ENCODE peak calls at places on chromosomes 6 and 20, in five cellular contexts. One of them, this sample, is unnamed.

GRCh38 chr6:159441704-159441981 is 251.4 kb downstream of the SOD2 start:
- DNase-seq in fibroblast of lung: no peak
- DNase-seq in AG08396: no peak
- DNase-seq in HS-5: no peak
- DNase-seq in stimulated activated CD4-positive, alpha-beta T cell treated with anti-CD3 and anti-CD28 coated beads, Interleukin-2, amount 100 ng/mL, for 48 hours: no peak
- DNase-seq in this sample: no peak

GRCh38 chr6:129638055-129639019 is 71.6 kb downstream of the ARHGAP18 start:
- DNase-seq in fibroblast of lung: peak; percentile 87
- DNase-seq in AG08396: peak; percentile 43
- DNase-seq in HS-5: no peak
- DNase-seq in stimulated activated CD4-positive, alpha-beta T cell treated with anti-CD3 and anti-CD28 coated beads, Interleukin-2, amount 100 ng/mL, for 48 hours: no peak
- DNase-seq in this sample: no peak

GRCh38 chr6:163338671-163339405 is 75.7 kb upstream of the QKI start:
- DNase-seq in fibroblast of lung: peak; percentile 82
- DNase-seq in AG08396: peak; percentile 57
- DNase-seq in HS-5: no peak
- DNase-seq in stimulated activated CD4-positive, alpha-beta T cell treated with anti-CD3 and anti-CD28 coated beads, Interleukin-2, amount 100 ng/mL, for 48 hours: no peak
- DNase-seq in this sample: no peak

GRCh38 chr20:4040283-4041179 is 25.2 kb upstream of the RNF24 start:
- DNase-seq in fibroblast of lung: peak; percentile 70
- DNase-seq in AG08396: no peak
- DNase-seq in HS-5: no peak
- DNase-seq in stimulated activated CD4-positive, alpha-beta T cell treated with anti-CD3 and anti-CD28 coated beads, Interleukin-2, amount 100 ng/mL, for 48 hours: no peak
- DNase-seq in this sample: no peak

GRCh38 chr6:117449549-117450439 is 24.1 kb upstream of the ROS1 start:
- DNase-seq in fibroblast of lung: peak; percentile 88
- DNase-seq in AG08396: no peak
- DNase-seq in HS-5: peak; percentile 47
- DNase-seq in stimulated activated CD4-positive, alpha-beta T cell treated with anti-CD3 and anti-CD28 coated beads, Interleukin-2, amount 100 ng/mL, for 48 hours: peak; percentile 53
- DNase-seq in this sample: peak; percentile 52

GRCh38 chr6:134750669-134751068 is 199.2 kb downstream of the ALDH8A1 start:
- DNase-seq in fibroblast of lung: no peak
- DNase-seq in AG08396: peak; percentile 32
- DNase-seq in HS-5: no peak
- DNase-seq in stimulated activated CD4-positive, alpha-beta T cell treated with anti-CD3 and anti-CD28 coated beads, Interleukin-2, amount 100 ng/mL, for 48 hours: no peak
- DNase-seq in this sample: no peak

GRCh38 chr6:109184638-109185037 is 89.3 kb downstream of the CEP57L1 start:
- DNase-seq in fibroblast of lung: no peak
- DNase-seq in AG08396: no peak
- DNase-seq in HS-5: no peak
- DNase-seq in stimulated activated CD4-positive, alpha-beta T cell treated with anti-CD3 and anti-CD28 coated beads, Interleukin-2, amount 100 ng/mL, for 48 hours: no peak
- DNase-seq in this sample: no peak

GRCh38 chr6:17011985-17012384 is 89.9 kb upstream of the STMND1 start:
- DNase-seq in fibroblast of lung: no peak
- DNase-seq in AG08396: no peak
- DNase-seq in HS-5: no peak
- DNase-seq in stimulated activated CD4-positive, alpha-beta T cell treated with anti-CD3 and anti-CD28 coated beads, Interleukin-2, amount 100 ng/mL, for 48 hours: no peak
- DNase-seq in this sample: no peak

GRCh38 chr6:130625825-130626500 is 201.2 kb upstream of the SMLR1 start:
- DNase-seq in fibroblast of lung: peak; percentile 44
- DNase-seq in AG08396: no peak
- DNase-seq in HS-5: peak; percentile 71
- DNase-seq in stimulated activated CD4-positive, alpha-beta T cell treated with anti-CD3 and anti-CD28 coated beads, Interleukin-2, amount 100 ng/mL, for 48 hours: no peak
- DNase-seq in this sample: peak; percentile 38

GRCh38 chr6:45445749-45446454 is 68.2 kb upstream of the SUPT3H start:
- DNase-seq in fibroblast of lung: peak; percentile 99
- DNase-seq in AG08396: peak; percentile 80
- DNase-seq in HS-5: peak; percentile 99
- DNase-seq in stimulated activated CD4-positive, alpha-beta T cell treated with anti-CD3 and anti-CD28 coated beads, Interleukin-2, amount 100 ng/mL, for 48 hours: peak; percentile 8
- DNase-seq in this sample: peak; percentile 99

GRCh38 chr20:2745936-2746635 is 53.5 kb downstream of the EBF4 start:
- DNase-seq in fibroblast of lung: no peak
- DNase-seq in AG08396: no peak
- DNase-seq in HS-5: no peak
- DNase-seq in stimulated activated CD4-positive, alpha-beta T cell treated with anti-CD3 and anti-CD28 coated beads, Interleukin-2, amount 100 ng/mL, for 48 hours: no peak
- DNase-seq in this sample: no peak

GRCh38 chr20:62952373-62953166 is at the start of gene SLC17A9:
- DNase-seq in fibroblast of lung: peak; percentile 25
- DNase-seq in AG08396: peak; percentile 80
- DNase-seq in HS-5: no peak
- DNase-seq in stimulated activated CD4-positive, alpha-beta T cell treated with anti-CD3 and anti-CD28 coated beads, Interleukin-2, amount 100 ng/mL, for 48 hours: peak; percentile 41
- DNase-seq in this sample: no peak

GRCh38 chr6:88167625-88167937 is 1.4 kb upstream of the CNR1 start:
- DNase-seq in fibroblast of lung: no peak
- DNase-seq in AG08396: no peak
- DNase-seq in HS-5: no peak
- DNase-seq in stimulated activated CD4-positive, alpha-beta T cell treated with anti-CD3 and anti-CD28 coated beads, Interleukin-2, amount 100 ng/mL, for 48 hours: no peak
- DNase-seq in this sample: no peak

GRCh38 chr6:161644521-161644920 is 370.7 kb upstream of the AGPAT4 start:
- DNase-seq in fibroblast of lung: no peak
- DNase-seq in AG08396: no peak
- DNase-seq in HS-5: no peak
- DNase-seq in stimulated activated CD4-positive, alpha-beta T cell treated with anti-CD3 and anti-CD28 coated beads, Interleukin-2, amount 100 ng/mL, for 48 hours: no peak
- DNase-seq in this sample: no peak

GRCh38 chr20:11483697-11484096 is 434.0 kb upstream of the BTBD3 start:
- DNase-seq in fibroblast of lung: no peak
- DNase-seq in AG08396: no peak
- DNase-seq in HS-5: no peak
- DNase-seq in stimulated activated CD4-positive, alpha-beta T cell treated with anti-CD3 and anti-CD28 coated beads, Interleukin-2, amount 100 ng/mL, for 48 hours: no peak
- DNase-seq in this sample: no peak

GRCh38 chr20:10584319-10584812 is 89.4 kb downstream of the JAG1 start:
- DNase-seq in fibroblast of lung: no peak
- DNase-seq in AG08396: no peak
- DNase-seq in HS-5: no peak
- DNase-seq in stimulated activated CD4-positive, alpha-beta T cell treated with anti-CD3 and anti-CD28 coated beads, Interleukin-2, amount 100 ng/mL, for 48 hours: no peak
- DNase-seq in this sample: no peak

GRCh38 chr6:6851059-6851658 is 256.6 kb upstream of the RREB1 start:
- DNase-seq in fibroblast of lung: peak; percentile 99
- DNase-seq in AG08396: peak; percentile 93
- DNase-seq in HS-5: peak; percentile 94
- DNase-seq in stimulated activated CD4-positive, alpha-beta T cell treated with anti-CD3 and anti-CD28 coated beads, Interleukin-2, amount 100 ng/mL, for 48 hours: no peak
- DNase-seq in this sample: peak; percentile 97

GRCh38 chr6:33985333-33985751 is 160.5 kb downstream of the GRM4 start:
- DNase-seq in fibroblast of lung: no peak
- DNase-seq in AG08396: no peak
- DNase-seq in HS-5: no peak
- DNase-seq in stimulated activated CD4-positive, alpha-beta T cell treated with anti-CD3 and anti-CD28 coated beads, Interleukin-2, amount 100 ng/mL, for 48 hours: no peak
- DNase-seq in this sample: no peak

GRCh38 chr6:17968081-17968518 is 19.3 kb downstream of the KIF13A start:
- DNase-seq in fibroblast of lung: no peak
- DNase-seq in AG08396: no peak
- DNase-seq in HS-5: no peak
- DNase-seq in stimulated activated CD4-positive, alpha-beta T cell treated with anti-CD3 and anti-CD28 coated beads, Interleukin-2, amount 100 ng/mL, for 48 hours: no peak
- DNase-seq in this sample: peak; percentile 88